ENCODE peak calls at places on chromosomes 7 and 10, in four cellular contexts. Z is HT1080, B is fibroblast of villous mesenchyme, W is right lobe of liver. Y is an unnamed sample.

GRCh38 chr10:76114556-76114955 is 683.1 kb downstream of the LRMDA start:
- DNase-seq in Z (no peak), B (no peak), W (no peak), Y (no peak)

GRCh38 chr10:87656431-87657072 is 3.1 kb upstream of the PAPSS2 start:
- DNase-seq in Z (peak), B (peak), W (no peak), Y (peak)

GRCh38 chr10:132455986-132456847 is 59.2 kb downstream of the PWWP2B start:
- DNase-seq in Z (no peak), B (no peak), W (peak), Y (no peak)

GRCh38 chr10:33441561-33441960 is 107.1 kb upstream of the NRP1 start:
- DNase-seq in Z (peak), B (peak), W (no peak), Y (no peak)

GRCh38 chr7:44518761-44519160 is 22.4 kb downstream of the NPC1L1 start:
- DNase-seq in Z (no peak), B (no peak), W (no peak), Y (no peak)

GRCh38 chr10:6135039-6135438 is 46.2 kb downstream of the RBM17 start:
- DNase-seq in Z (no peak), B (no peak), W (no peak), Y (no peak)

GRCh38 chr7:20229652-20230500 is 12.7 kb upstream of the MACC1 start:
- DNase-seq in Z (peak), B (peak), W (no peak), Y (no peak)

GRCh38 chr7:66768865-66769832 is 28.6 kb downstream of the RABGEF1 start:
- DNase-seq in Z (no peak), B (peak), W (no peak), Y (no peak)

GRCh38 chr7:47896809-47897423 is 51.4 kb downstream of the PKD1L1 start:
- DNase-seq in Z (no peak), B (no peak), W (no peak), Y (peak)

GRCh38 chr10:6667679-6668270 is 87.7 kb upstream of the PRKCQ start:
- DNase-seq in Z (peak), B (peak), W (no peak), Y (peak)

GRCh38 chr10:97022616-97023015 is 163.1 kb downstream of the SLIT1 start:
- DNase-seq in Z (no peak), B (no peak), W (no peak), Y (no peak)

GRCh38 chr7:8200717-8201116 is 61.2 kb downstream of the ICA1 start:
- DNase-seq in Z (no peak), B (no peak), W (no peak), Y (no peak)

GRCh38 chr7:644381-645305 is 81.9 kb upstream of the DNAAF5 start:
- DNase-seq in Z (peak), B (no peak), W (no peak), Y (no peak)

GRCh38 chr7:55420535-55420934 is 55.4 kb downstream of the LANCL2 start:
- DNase-seq in Z (no peak), B (peak), W (no peak), Y (peak)

GRCh38 chr7:112622159-112622715 is 141.4 kb downstream of the LSMEM1 start:
- DNase-seq in Z (no peak), B (no peak), W (no peak), Y (no peak)

GRCh38 chr7:22561356-22561755 is 61.4 kb upstream of the STEAP1B start:
- DNase-seq in Z (peak), B (peak), W (no peak), Y (peak)

GRCh38 chr10:86830043-86830591 is 73.7 kb downstream of the BMPR1A start:
- DNase-seq in Z (no peak), B (no peak), W (no peak), Y (no peak)

GRCh38 chr10:70571636-70572439 is 30.7 kb downstream of the PRF1 start:
- DNase-seq in Z (no peak), B (no peak), W (peak), Y (no peak)

GRCh38 chr7:30920584-30921539 is 9.2 kb downstream of the AQP1 start:
- DNase-seq in Z (peak), B (peak), W (peak), Y (no peak)

GRCh38 chr7:5390918-5391317 is 32.7 kb downstream of the TNRC18 start:
- DNase-seq in Z (no peak), B (no peak), W (no peak), Y (no peak)

GRCh38 chr7:110522061-110522750 is 568.7 kb upstream of the LRRN3 start:
- DNase-seq in Z (no peak), B (no peak), W (no peak), Y (no peak)

GRCh38 chr10:71868192-71868697 is 17.2 kb upstream of the PSAP start:
- DNase-seq in Z (peak), B (peak), W (peak), Y (no peak)

GRCh38 chr7:116499168-116500070 is at the start of gene CAV2:
- DNase-seq in Z (peak), B (peak), W (peak), Y (peak)

GRCh38 chr10:24465124-24465874 is 256.4 kb downstream of the KIAA1217 start:
- DNase-seq in Z (peak), B (peak), W (peak), Y (no peak)

GRCh38 chr7:130888468-130888867 is 154.5 kb upstream of the KLF14 start:
- DNase-seq in Z (no peak), B (no peak), W (no peak), Y (no peak)

GRCh38 chr10:17386616-17387075 is 67.7 kb downstream of the ST8SIA6 start:
- DNase-seq in Z (no peak), B (peak), W (no peak), Y (no peak)

GRCh38 chr10:3779146-3779707 is 5.8 kb downstream of the KLF6 start:
- DNase-seq in Z (peak), B (no peak), W (no peak), Y (no peak)

GRCh38 chr10:8304861-8305260 is 250.4 kb downstream of the GATA3 start:
- DNase-seq in Z (no peak), B (no peak), W (no peak), Y (no peak)

GRCh38 chr10:667096-667495 is 22.4 kb downstream of the DIP2C start:
- DNase-seq in Z (no peak), B (no peak), W (no peak), Y (no peak)

GRCh38 chr7:142909921-142910521 is 23.5 kb downstream of the TRPV5 start:
- DNase-seq in Z (no peak), B (no peak), W (no peak), Y (no peak)

GRCh38 chr7:15558747-15559146 is 3.1 kb downstream of the AGMO start:
- DNase-seq in Z (no peak), B (peak), W (no peak), Y (no peak)

GRCh38 chr7:39336457-39336856 is 229.7 kb upstream of the YAE1 start:
- DNase-seq in Z (no peak), B (no peak), W (no peak), Y (no peak)

GRCh38 chr10:116654816-116655215 is 34.1 kb downstream of the PNLIPRP2 start:
- DNase-seq in Z (peak), B (no peak), W (no peak), Y (no peak)

GRCh38 chr7:9691286-9691685 is 1257.9 kb downstream of the NXPH1 start:
- DNase-seq in Z (no peak), B (no peak), W (no peak), Y (no peak)

GRCh38 chr10:97426776-97427570 is 982 bp downstream of the PGAM1 start:
- DNase-seq in Z (no peak), B (no peak), W (no peak), Y (peak)

GRCh38 chr10:86393858-86394472 is 27.4 kb upstream of the GRID1 start:
- DNase-seq in Z (no peak), B (no peak), W (no peak), Y (no peak)

GRCh38 chr7:127711872-127712271 is 59.9 kb downstream of the SND1 start:
- DNase-seq in Z (no peak), B (no peak), W (no peak), Y (no peak)

GRCh38 chr7:92325173-92325572 is 79.4 kb downstream of the ANKIB1 start:
- DNase-seq in Z (no peak), B (peak), W (no peak), Y (no peak)

GRCh38 chr7:155618708-155619633 is 25.5 kb upstream of the RBM33 start:
- DNase-seq in Z (peak), B (peak), W (peak), Y (no peak)